ENCODE peak calls at places on chromosome 20, in seven cellular contexts. Y is SK-N-SH; P is fibroblast of lung; D is CD4-positive, CD25-positive, alpha-beta regulatory T cell; R is naive thymus-derived CD4-positive, alpha-beta T cell; L is K562; E is Panc1. X is an unnamed sample.

GRCh38 chr20:24827603-24828295 is 121.3 kb upstream of the CST7 start:
- DNase-seq in Y (no peak), P (no peak), D (no peak), R (no peak), L (no peak), E (no peak), X (no peak)

GRCh38 chr20:4243071-4243470 is 227.7 kb upstream of the RNF24 start:
- DNase-seq in Y (no peak), P (peak; percentile 29), D (no peak), R (no peak), L (no peak), E (no peak), X (peak; percentile 55)

GRCh38 chr20:20199338-20200160 is 147.2 kb downstream of the CFAP61 start:
- DNase-seq in Y (peak; percentile 76), P (no peak), D (no peak), R (no peak), L (no peak), E (no peak), X (no peak)

GRCh38 chr20:7974785-7975435 is 34.7 kb upstream of the HAO1 start:
- DNase-seq in Y (no peak), P (no peak), D (no peak), R (no peak), L (no peak), E (no peak), X (no peak)

GRCh38 chr20:35091808-35092523 is 641 bp downstream of the TRPC4AP start:
- DNase-seq in Y (peak; percentile 38), P (peak; percentile 19), D (no peak), R (peak; percentile 13), L (peak; percentile 18), E (no peak), X (no peak)

GRCh38 chr20:35629432-35630145 is 14.0 kb downstream of the SPAG4 start:
- DNase-seq in Y (no peak), P (no peak), D (no peak), R (no peak), L (no peak), E (no peak), X (no peak)

GRCh38 chr20:1721687-1722512 is 64.3 kb upstream of the SIRPG start:
- DNase-seq in Y (no peak), P (no peak), D (no peak), R (no peak), L (no peak), E (no peak), X (no peak)

GRCh38 chr20:362271-363254 is 15.7 kb downstream of the NRSN2 start:
- DNase-seq in Y (peak; percentile 74), P (peak; percentile 65), D (no peak), R (no peak), L (peak; percentile 51), E (no peak), X (no peak)

GRCh38 chr20:58989196-58989595 is 8.1 kb downstream of the NELFCD start:
- DNase-seq in Y (no peak), P (no peak), D (no peak), R (no peak), L (no peak), E (no peak), X (no peak)

GRCh38 chr20:59573837-59574236 is 30.5 kb upstream of the PHACTR3 start:
- DNase-seq in Y (peak; percentile 25), P (no peak), D (no peak), R (no peak), L (no peak), E (no peak), X (no peak)

GRCh38 chr20:10921491-10922010 is 247.8 kb upstream of the JAG1 start:
- DNase-seq in Y (no peak), P (no peak), D (no peak), R (no peak), L (no peak), E (no peak), X (no peak)

GRCh38 chr20:22601361-22602141 is 17.2 kb upstream of the FOXA2 start:
- DNase-seq in Y (no peak), P (no peak), D (no peak), R (no peak), L (no peak), E (no peak), X (no peak)

GRCh38 chr20:19921349-19921793 is 95.8 kb upstream of the NAA20 start:
- DNase-seq in Y (no peak), P (peak; percentile 7), D (no peak), R (no peak), L (no peak), E (no peak), X (no peak)

GRCh38 chr20:39070484-39071231 is 108.5 kb downstream of the DHX35 start:
- DNase-seq in Y (no peak), P (peak; percentile 65), D (no peak), R (no peak), L (no peak), E (no peak), X (no peak)

GRCh38 chr20:34990231-34990630 is 34.6 kb downstream of the MYH7B start:
- DNase-seq in Y (no peak), P (no peak), D (no peak), R (no peak), L (no peak), E (no peak), X (no peak)

GRCh38 chr20:51451484-51451883 is 91.0 kb downstream of the NFATC2 start:
- DNase-seq in Y (no peak), P (no peak), D (no peak), R (no peak), L (no peak), E (no peak), X (no peak)

GRCh38 chr20:1933465-1933870 is 38.3 kb downstream of the SIRPA start:
- DNase-seq in Y (peak; percentile 76), P (peak; percentile 61), D (no peak), R (no peak), L (no peak), E (no peak), X (no peak)

GRCh38 chr20:17504326-17504897 is 26.8 kb downstream of the BFSP1 start:
- DNase-seq in Y (peak; percentile 52), P (no peak), D (no peak), R (no peak), L (no peak), E (no peak), X (no peak)

GRCh38 chr20:17505664-17506517 is 25.3 kb downstream of the BFSP1 start:
- DNase-seq in Y (no peak), P (peak; percentile 61), D (no peak), R (no peak), L (peak; percentile 40), E (no peak), X (no peak)

GRCh38 chr20:17504898-17505663 is 26.1 kb downstream of the BFSP1 start:
- DNase-seq in Y (peak; percentile 59), P (peak; percentile 52), D (peak; percentile 72), R (peak; percentile 68), L (peak; percentile 24), E (peak; percentile 47), X (peak; percentile 71)

GRCh38 chr20:17508756-17509155 is 22.4 kb downstream of the BFSP1 start:
- DNase-seq in Y (no peak), P (no peak), D (no peak), R (no peak), L (no peak), E (no peak), X (no peak)

DNA sequence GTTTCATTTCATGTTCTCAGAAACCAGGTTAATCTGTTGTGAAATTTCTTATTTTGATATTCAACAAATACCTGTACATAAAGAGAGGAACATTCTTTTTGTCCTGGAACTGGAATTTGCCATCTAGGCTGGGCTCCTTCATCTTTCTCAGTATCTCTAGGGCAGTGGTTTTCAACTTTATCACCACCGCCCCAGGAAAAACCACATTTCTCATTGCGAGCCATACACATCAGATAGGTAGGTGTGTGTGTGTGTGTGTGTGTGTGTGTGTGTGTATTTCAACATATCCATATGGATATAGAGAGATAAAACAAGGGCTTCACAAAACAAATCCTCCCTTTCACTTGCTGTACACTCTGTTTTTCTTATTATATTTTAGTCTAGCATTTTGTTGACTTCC is 24.1 kb downstream of the BFSP1 start:
- DNase-seq in Y (no peak), P (no peak), D (no peak), R (no peak), L (peak; percentile 27), E (no peak), X (no peak)
- H3K36me3 ChIP-seq in Y (no peaks in the 10 kb centered on the region), P (no peaks in the 10 kb centered on the region), D (no peaks in the 10 kb centered on the region), R (no peaks in the 10 kb centered on the region), L (no peaks in the 10 kb centered on the region), E (no peaks in the 10 kb centered on the region), X (no peaks in the 10 kb centered on the region)

GRCh38 chr20:56839222-56839621 is 210.1 kb downstream of the TFAP2C start:
- DNase-seq in Y (no peak), P (no peak), D (no peak), R (no peak), L (no peak), E (no peak), X (no peak)

GRCh38 chr20:56842086-56842485 is 213.0 kb downstream of the TFAP2C start:
- DNase-seq in Y (no peak), P (no peak), D (no peak), R (no peak), L (no peak), E (no peak), X (no peak)

GRCh38 chr20:56843386-56843785 is 214.3 kb downstream of the TFAP2C start:
- DNase-seq in Y (no peak), P (no peak), D (no peak), R (no peak), L (no peak), E (no peak), X (no peak)

GRCh38 chr20:56841346-56841908 is 212.3 kb downstream of the TFAP2C start:
- DNase-seq in Y (no peak), P (no peak), D (no peak), R (no peak), L (no peak), E (no peak), X (no peak)

GRCh38 chr20:56839791-56840190 is 210.7 kb downstream of the TFAP2C start:
- DNase-seq in Y (no peak), P (no peak), D (no peak), R (no peak), L (no peak), E (no peak), X (no peak)
- H3K4me1 ChIP-seq in Y (no peaks in the 10 kb centered on the region), P (no peaks in the 10 kb centered on the region), D (no peaks in the 10 kb centered on the region), R (no peaks in the 10 kb centered on the region), L (no peaks in the 10 kb centered on the region), E (no peaks in the 10 kb centered on the region), X (no peaks in the 10 kb centered on the region)

DNA sequence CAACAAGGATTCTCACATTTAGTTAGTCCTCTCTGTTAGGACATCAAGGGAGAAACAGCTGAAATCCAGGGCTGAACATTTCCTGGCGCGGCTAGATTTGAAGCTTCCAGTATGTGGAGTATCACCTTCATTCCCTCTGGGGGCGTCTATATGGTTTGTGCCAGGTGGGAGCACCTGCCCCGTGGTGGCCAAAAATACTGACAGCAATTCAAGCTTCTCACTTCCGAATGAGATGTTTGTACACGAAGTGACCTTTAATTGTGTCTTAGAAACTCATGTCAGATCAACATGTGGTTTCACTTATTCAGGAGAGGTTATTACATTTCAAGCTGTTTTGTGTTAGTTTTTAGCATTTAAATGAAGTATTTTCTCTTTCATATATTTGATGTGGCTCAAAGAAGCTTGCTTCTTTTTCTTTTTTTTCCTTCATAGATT is 67.3 kb upstream of the ZNF217 start:
- DNase-seq in Y (no peak), P (no peak), D (no peak), R (peak; percentile 37), L (no peak), E (no peak), X (peak; percentile 92)
- H3K4me3 ChIP-seq in Y (no peak overlapping the region), P (no peak overlapping the region), D (peak overlapping the region; percentile 87), R (peak overlapping the region; percentile 71), L (no peak overlapping the region), E (no peak overlapping the region), X (no peak overlapping the region)

DNA sequence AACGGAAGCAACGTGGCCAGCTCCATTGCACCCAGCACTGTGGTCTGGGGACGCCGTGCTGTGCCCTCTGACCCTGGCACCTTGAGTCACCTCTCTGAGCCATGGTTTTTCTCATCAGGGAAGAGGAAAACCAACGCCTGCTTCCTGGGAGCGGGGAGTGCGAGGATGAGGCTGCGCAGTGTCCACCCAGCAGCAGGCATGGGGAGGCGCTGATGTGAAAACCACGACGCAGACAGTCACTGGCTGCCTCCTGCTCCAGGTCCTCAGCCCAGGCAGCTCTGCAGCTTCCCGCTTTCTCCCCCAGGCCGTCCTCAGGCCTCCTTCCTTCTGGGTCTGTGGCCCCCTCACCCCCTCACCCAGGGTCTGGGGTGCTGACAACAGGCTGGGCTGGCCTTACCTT is 14.0 kb downstream of the GATA5 start:
- DNase-seq in Y (no peak), P (no peak), D (no peak), R (no peak), L (no peak), E (no peak), X (no peak)
- H3K36me3 ChIP-seq in Y (no peaks in the 10 kb centered on the region), P (no peaks in the 10 kb centered on the region), D (no peaks in the 10 kb centered on the region), R (no peaks in the 10 kb centered on the region), L (no peaks in the 10 kb centered on the region), E (no peaks in the 10 kb centered on the region), X (no peaks in the 10 kb centered on the region)

X was measured in HAP-1.